ENCODE peak calls at places on chromosome 22, in five cellular contexts. G is bronchial epithelial cell, U is HuH-7, Z is ELR, K is RCC 7860. T is an unnamed sample.

GRCh38 chr22:36765943-36766450 is 9.9 kb downstream of the IFT27 start:
- DNase-seq in G (no peak), U (no peak), Z (peak), K (no peak), T (no peak)

GRCh38 chr22:46842606-46843005 is 80.2 kb downstream of the TBC1D22A start:
- DNase-seq in G (peak), U (no peak), Z (no peak), K (no peak), T (no peak)

GRCh38 chr22:17159504-17159951 is 451 bp upstream of the HDHD5 start:
- DNase-seq in G (peak), U (peak), Z (peak), K (peak), T (no peak)

GRCh38 chr22:42939941-42940653 is 74.9 kb downstream of the PACSIN2 start:
- DNase-seq in G (peak), U (peak), Z (peak), K (peak), T (no peak)

GRCh38 chr22:49406047-49406650 is 421.5 kb downstream of the BRD1 start:
- DNase-seq in G (no peak), U (no peak), Z (no peak), K (no peak), T (no peak)

GRCh38 chr22:26846645-26847044 is 189.3 kb downstream of the MIAT start:
- DNase-seq in G (no peak), U (no peak), Z (peak), K (peak), T (no peak)

GRCh38 chr22:33894515-33894914 is 25.8 kb downstream of the LARGE1 start:
- DNase-seq in G (peak), U (no peak), Z (no peak), K (no peak), T (no peak)

GRCh38 chr22:31346733-31347250 is 646 bp upstream of the PATZ1 start:
- DNase-seq in G (no peak), U (peak), Z (peak), K (peak), T (no peak)

GRCh38 chr22:41237707-41238569 is 2.8 kb downstream of the CHADL start:
- DNase-seq in G (peak), U (peak), Z (peak), K (no peak), T (no peak)

GRCh38 chr22:25876871-25877270 is 134.9 kb downstream of the MYO18B start:
- DNase-seq in G (no peak), U (no peak), Z (no peak), K (no peak), T (no peak)

GRCh38 chr22:30056015-30056414 is 24.2 kb upstream of the HORMAD2 start:
- DNase-seq in G (no peak), U (no peak), Z (no peak), K (no peak), T (no peak)

GRCh38 chr22:47310601-47311000 is 548.2 kb downstream of the TBC1D22A start:
- DNase-seq in G (peak), U (no peak), Z (peak), K (peak), T (no peak)